ENCODE peak calls at places on chromosomes 6 and 20, in six cellular contexts. One of them, this sample, is unnamed.

GRCh38 chr6:165448210-165448609 is 138.8 kb upstream of the C6orf118 start:
- DNase-seq in HCT116: no peak
- DNase-seq in psoas muscle: no peak
- DNase-seq in A549: peak; percentile 3
- DNase-seq in Calu3: no peak
- DNase-seq in transverse colon: no peak
- DNase-seq in this sample: no peak

GRCh38 chr6:169935348-169935718 is 183.9 kb downstream of the ERMARD start:
- DNase-seq in HCT116: no peak
- DNase-seq in psoas muscle: no peak
- DNase-seq in A549: no peak
- DNase-seq in Calu3: no peak
- DNase-seq in transverse colon: no peak
- DNase-seq in this sample: no peak

GRCh38 chr6:67933278-67933677 is 701.8 kb upstream of the ADGRB3 start:
- DNase-seq in HCT116: no peak
- DNase-seq in psoas muscle: no peak
- DNase-seq in A549: no peak
- DNase-seq in Calu3: no peak
- DNase-seq in transverse colon: no peak
- DNase-seq in this sample: no peak

GRCh38 chr6:159037746-159038290 is 7.0 kb downstream of the TAGAP start:
- DNase-seq in HCT116: no peak
- DNase-seq in psoas muscle: no peak
- DNase-seq in A549: no peak
- DNase-seq in Calu3: no peak
- DNase-seq in transverse colon: no peak
- DNase-seq in this sample: no peak

GRCh38 chr20:40691566-40692239 is 2.7 kb upstream of the MAFB start:
- DNase-seq in HCT116: no peak
- DNase-seq in psoas muscle: no peak
- DNase-seq in A549: no peak
- DNase-seq in Calu3: no peak
- DNase-seq in transverse colon: no peak
- DNase-seq in this sample: no peak

GRCh38 chr6:106056738-106057390 is 29.3 kb upstream of the PRDM1 start:
- DNase-seq in HCT116: no peak
- DNase-seq in psoas muscle: no peak
- DNase-seq in A549: no peak
- DNase-seq in Calu3: no peak
- DNase-seq in transverse colon: peak; percentile 27
- DNase-seq in this sample: peak; percentile 63

GRCh38 chr20:2693286-2693995 is 861 bp downstream of the EBF4 start:
- DNase-seq in HCT116: no peak
- DNase-seq in psoas muscle: peak; percentile 37
- DNase-seq in A549: peak; percentile 44
- DNase-seq in Calu3: peak; percentile 22
- DNase-seq in transverse colon: peak; percentile 36
- DNase-seq in this sample: no peak

GRCh38 chr6:150417899-150418824 is 49.4 kb downstream of the IYD start:
- DNase-seq in HCT116: peak; percentile 88
- DNase-seq in psoas muscle: no peak
- DNase-seq in A549: peak; percentile 68
- DNase-seq in Calu3: peak; percentile 15
- DNase-seq in transverse colon: peak; percentile 27
- DNase-seq in this sample: peak; percentile 83

GRCh38 chr6:45447005-45447404 is 69.3 kb upstream of the SUPT3H start:
- DNase-seq in HCT116: no peak
- DNase-seq in psoas muscle: no peak
- DNase-seq in A549: no peak
- DNase-seq in Calu3: no peak
- DNase-seq in transverse colon: no peak
- DNase-seq in this sample: no peak

GRCh38 chr6:11103065-11103464 is 8.5 kb downstream of the ERVFRD-1 start:
- DNase-seq in HCT116: no peak
- DNase-seq in psoas muscle: no peak
- DNase-seq in A549: no peak
- DNase-seq in Calu3: no peak
- DNase-seq in transverse colon: no peak
- DNase-seq in this sample: no peak

GRCh38 chr20:29079769-29080690 is 2177.4 kb upstream of the DEFB115 start:
- DNase-seq in HCT116: no peak
- DNase-seq in psoas muscle: no peak
- DNase-seq in A549: peak; percentile 60
- DNase-seq in Calu3: no peak
- DNase-seq in transverse colon: no peak
- DNase-seq in this sample: peak; percentile 14

GRCh38 chr6:147283460-147283859 is 79.2 kb downstream of the STXBP5 start:
- DNase-seq in HCT116: no peak
- DNase-seq in psoas muscle: no peak
- DNase-seq in A549: no peak
- DNase-seq in Calu3: no peak
- DNase-seq in transverse colon: peak; percentile 10
- DNase-seq in this sample: peak; percentile 8

GRCh38 chr6:150712502-150713252 is 113.0 kb downstream of the PLEKHG1 start:
- DNase-seq in HCT116: no peak
- DNase-seq in psoas muscle: no peak
- DNase-seq in A549: no peak
- DNase-seq in Calu3: no peak
- DNase-seq in transverse colon: no peak
- DNase-seq in this sample: no peak

GRCh38 chr6:18330548-18331066 is 56.5 kb upstream of the RNF144B start:
- DNase-seq in HCT116: no peak
- DNase-seq in psoas muscle: no peak
- DNase-seq in A549: no peak
- DNase-seq in Calu3: no peak
- DNase-seq in transverse colon: no peak
- DNase-seq in this sample: no peak

GRCh38 chr20:53735536-53736050 is 142.0 kb upstream of the ZNF217 start:
- DNase-seq in HCT116: no peak
- DNase-seq in psoas muscle: no peak
- DNase-seq in A549: peak; percentile 60
- DNase-seq in Calu3: peak; percentile 74
- DNase-seq in transverse colon: no peak
- DNase-seq in this sample: peak; percentile 93

GRCh38 chr6:27605401-27606342 is 132.8 kb upstream of the ZNF184 start:
- DNase-seq in HCT116: peak; percentile 85
- DNase-seq in psoas muscle: no peak
- DNase-seq in A549: no peak
- DNase-seq in Calu3: peak; percentile 86
- DNase-seq in transverse colon: no peak
- DNase-seq in this sample: no peak

GRCh38 chr6:159977242-159978214 is 8.6 kb downstream of the IGF2R start:
- DNase-seq in HCT116: no peak
- DNase-seq in psoas muscle: peak; percentile 55
- DNase-seq in A549: no peak
- DNase-seq in Calu3: no peak
- DNase-seq in transverse colon: no peak
- DNase-seq in this sample: no peak

GRCh38 chr6:139962663-139963314 is 588.3 kb upstream of the CITED2 start:
- DNase-seq in HCT116: no peak
- DNase-seq in psoas muscle: no peak
- DNase-seq in A549: no peak
- DNase-seq in Calu3: no peak
- DNase-seq in transverse colon: no peak
- DNase-seq in this sample: no peak

GRCh38 chr20:61389077-61389476 is 137.0 kb downstream of the CDH4 start:
- DNase-seq in HCT116: no peak
- DNase-seq in psoas muscle: no peak
- DNase-seq in A549: no peak
- DNase-seq in Calu3: no peak
- DNase-seq in transverse colon: no peak
- DNase-seq in this sample: no peak

GRCh38 chr20:17518339-17519052 is 12.7 kb downstream of the BFSP1 start:
- DNase-seq in HCT116: no peak
- DNase-seq in psoas muscle: peak; percentile 50
- DNase-seq in A549: no peak
- DNase-seq in Calu3: no peak
- DNase-seq in transverse colon: no peak
- DNase-seq in this sample: no peak

GRCh38 chr6:13362432-13362831 is 34.1 kb upstream of the TBC1D7 start:
- DNase-seq in HCT116: no peak
- DNase-seq in psoas muscle: no peak
- DNase-seq in A549: no peak
- DNase-seq in Calu3: no peak
- DNase-seq in transverse colon: no peak
- DNase-seq in this sample: no peak

GRCh38 chr6:44593539-44593944 is 206.0 kb downstream of the CDC5L start:
- DNase-seq in HCT116: peak; percentile 54
- DNase-seq in psoas muscle: no peak
- DNase-seq in A549: peak; percentile 28
- DNase-seq in Calu3: peak; percentile 68
- DNase-seq in transverse colon: peak; percentile 48
- DNase-seq in this sample: no peak

DNA sequence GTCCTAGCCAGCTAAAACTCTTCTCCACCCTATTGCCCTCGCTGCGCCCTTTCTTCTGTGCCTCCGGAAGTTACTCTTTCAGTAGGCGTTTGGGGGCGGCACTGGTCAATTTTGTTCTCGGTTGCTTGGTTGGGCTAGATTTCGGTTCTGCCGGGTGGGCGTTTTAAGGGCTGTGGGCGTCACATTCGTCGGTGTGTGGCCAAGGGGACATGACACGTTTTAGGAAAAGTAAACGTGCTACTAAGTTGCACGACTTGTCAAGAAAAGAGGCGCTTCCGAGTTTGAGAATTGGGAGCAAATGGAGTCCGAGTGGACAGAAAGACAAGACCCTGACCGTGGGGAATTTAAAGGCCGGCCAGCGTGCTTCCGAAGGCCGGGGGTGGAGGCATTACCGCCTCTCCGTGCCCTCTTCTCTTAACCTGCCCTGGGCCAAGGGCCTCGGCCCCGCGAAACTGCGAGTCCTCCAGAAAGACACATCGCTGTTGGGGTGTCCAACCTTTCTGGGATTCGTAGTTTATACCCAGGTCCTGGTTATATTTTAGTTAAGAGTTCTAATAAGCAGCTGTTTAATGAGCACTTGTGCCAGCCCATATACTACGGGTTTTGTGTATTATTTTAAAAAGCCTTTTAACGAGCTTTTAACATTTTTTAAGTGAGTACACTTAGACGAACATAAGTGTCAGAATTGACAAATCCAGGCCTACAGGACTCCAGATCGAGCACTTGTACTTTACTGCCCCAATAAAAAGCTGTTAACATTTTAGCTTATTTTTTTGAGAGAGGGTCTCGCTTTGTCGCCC is 664 bp upstream of the BAG6 start:
- DNase-seq in HCT116: no peak
- DNase-seq in psoas muscle: peak; percentile 85
- DNase-seq in A549: peak; percentile 87
- DNase-seq in Calu3: no peak
- DNase-seq in transverse colon: peak; percentile 91
- DNase-seq in this sample: peak; percentile 68
- TF ChIP-seq CTCF in HCT116: no peak
- TF ChIP-seq CTCF in psoas muscle: no peak
- TF ChIP-seq CTCF in A549: no peak
- TF ChIP-seq CTCF in Calu3: no peak
- TF ChIP-seq CTCF in transverse colon: no peak
- TF ChIP-seq CTCF in this sample: no peak

GRCh38 chr6:168242111-168242510 is 77.5 kb downstream of the DACT2 start:
- DNase-seq in HCT116: no peak
- DNase-seq in psoas muscle: no peak
- DNase-seq in A549: no peak
- DNase-seq in Calu3: no peak
- DNase-seq in transverse colon: no peak
- DNase-seq in this sample: no peak

GRCh38 chr6:168242655-168243225 is 76.8 kb downstream of the DACT2 start:
- DNase-seq in HCT116: no peak
- DNase-seq in psoas muscle: no peak
- DNase-seq in A549: no peak
- DNase-seq in Calu3: no peak
- DNase-seq in transverse colon: no peak
- DNase-seq in this sample: no peak

GRCh38 chr6:168238159-168238887 is 81.3 kb downstream of the DACT2 start:
- DNase-seq in HCT116: no peak
- DNase-seq in psoas muscle: no peak
- DNase-seq in A549: no peak
- DNase-seq in Calu3: no peak
- DNase-seq in transverse colon: no peak
- DNase-seq in this sample: peak; percentile 13

GRCh38 chr6:168239374-168239773 is 80.2 kb downstream of the DACT2 start:
- DNase-seq in HCT116: no peak
- DNase-seq in psoas muscle: no peak
- DNase-seq in A549: no peak
- DNase-seq in Calu3: peak; percentile 33
- DNase-seq in transverse colon: no peak
- DNase-seq in this sample: no peak

GRCh38 chr6:168240147-168240546 is 79.4 kb downstream of the DACT2 start:
- DNase-seq in HCT116: no peak
- DNase-seq in psoas muscle: no peak
- DNase-seq in A549: no peak
- DNase-seq in Calu3: no peak
- DNase-seq in transverse colon: no peak
- DNase-seq in this sample: no peak
- TF ChIP-seq CTCF in HCT116: no peak
- TF ChIP-seq CTCF in psoas muscle: no peak
- TF ChIP-seq CTCF in A549: no peak
- TF ChIP-seq CTCF in Calu3: no peak
- TF ChIP-seq CTCF in transverse colon: no peak
- TF ChIP-seq CTCF in this sample: no peak

GRCh38 chr20:22490287-22491187 is 93.8 kb downstream of the FOXA2 start:
- DNase-seq in HCT116: no peak
- DNase-seq in psoas muscle: no peak
- DNase-seq in A549: peak; percentile 91
- DNase-seq in Calu3: peak; percentile 55
- DNase-seq in transverse colon: peak; percentile 83
- DNase-seq in this sample: no peak
- TF ChIP-seq CTCF in HCT116: peak; percentile 21
- TF ChIP-seq CTCF in psoas muscle: no peak
- TF ChIP-seq CTCF in A549: peak; percentile 51
- TF ChIP-seq CTCF in Calu3: no peak
- TF ChIP-seq CTCF in transverse colon: peak; percentile 29
- TF ChIP-seq CTCF in this sample: no peak

GRCh38 chr20:20021835-20022234 is 4.7 kb downstream of the NAA20 start:
- DNase-seq in HCT116: no peak
- DNase-seq in psoas muscle: no peak
- DNase-seq in A549: no peak
- DNase-seq in Calu3: no peak
- DNase-seq in transverse colon: no peak
- DNase-seq in this sample: no peak
- TF ChIP-seq CTCF in HCT116: no peak
- TF ChIP-seq CTCF in psoas muscle: no peak
- TF ChIP-seq CTCF in A549: no peak
- TF ChIP-seq CTCF in Calu3: no peak
- TF ChIP-seq CTCF in transverse colon: no peak
- TF ChIP-seq CTCF in this sample: no peak

GRCh38 chr20:19828233-19828632 is 70.2 kb downstream of the RIN2 start:
- DNase-seq in HCT116: peak; percentile 33
- DNase-seq in psoas muscle: no peak
- DNase-seq in A549: peak; percentile 64
- DNase-seq in Calu3: no peak
- DNase-seq in transverse colon: no peak
- DNase-seq in this sample: no peak
- TF ChIP-seq CTCF in HCT116: peak; percentile 60
- TF ChIP-seq CTCF in psoas muscle: peak; percentile 22
- TF ChIP-seq CTCF in A549: peak; percentile 56
- TF ChIP-seq CTCF in Calu3: no peak
- TF ChIP-seq CTCF in transverse colon: no peak
- TF ChIP-seq CTCF in this sample: peak; percentile 25